ENCODE peak calls at places on chromosomes 3 and 15, in seven cellular contexts. Q, A, I, Y, V, J and P are unnamed samples.

GRCh38 chr3:2579206-2579605 is 480.5 kb downstream of the CNTN4 start:
- DNase-seq in Q (no peak), A (no peak), I (no peak), Y (no peak), V (no peak), J (no peak), P (no peak)

GRCh38 chr3:151816091-151816604 is 2.2 kb downstream of the AADAC start:
- DNase-seq in Q (no peak), A (no peak), I (no peak), Y (no peak), V (no peak), J (no peak), P (no peak)

GRCh38 chr3:122318620-122319019 is 6.4 kb upstream of the CSTA start:
- DNase-seq in Q (no peak), A (no peak), I (no peak), Y (no peak), V (no peak), J (no peak), P (no peak)

GRCh38 chr3:184465883-184466412 is 86.1 kb downstream of the CHRD start:
- DNase-seq in Q (no peak), A (no peak), I (no peak), Y (no peak), V (no peak), J (no peak), P (no peak)

GRCh38 chr3:16529264-16529663 is 15.8 kb upstream of the RFTN1 start:
- DNase-seq in Q (no peak), A (no peak), I (no peak), Y (peak), V (no peak), J (no peak), P (no peak)

GRCh38 chr3:186109897-186110803 is 1.3 kb upstream of the ETV5 start:
- DNase-seq in Q (no peak), A (no peak), I (no peak), Y (no peak), V (no peak), J (no peak), P (no peak)

GRCh38 chr3:39101022-39101689 is 6.3 kb downstream of the GORASP1 start:
- DNase-seq in Q (peak), A (peak), I (peak), Y (peak), V (no peak), J (no peak), P (peak)

GRCh38 chr3:149967067-149967685 is 3.5 kb downstream of the PFN2 start:
- DNase-seq in Q (peak), A (no peak), I (no peak), Y (peak), V (no peak), J (no peak), P (no peak)

GRCh38 chr3:128503751-128504532 is 10.9 kb upstream of the GATA2 start:
- DNase-seq in Q (no peak), A (no peak), I (no peak), Y (no peak), V (no peak), J (no peak), P (no peak)

GRCh38 chr3:119331661-119332060 is 37.5 kb downstream of the ARHGAP31 start:
- DNase-seq in Q (no peak), A (no peak), I (no peak), Y (no peak), V (no peak), J (no peak), P (no peak)

GRCh38 chr15:32096867-32097266 is 66.6 kb downstream of the CHRNA7 start:
- DNase-seq in Q (no peak), A (no peak), I (no peak), Y (no peak), V (no peak), J (no peak), P (no peak)

GRCh38 chr3:117146571-117146970 is 437.0 kb downstream of the TUSC7 start:
- DNase-seq in Q (no peak), A (no peak), I (no peak), Y (no peak), V (no peak), J (no peak), P (no peak)

GRCh38 chr3:52770581-52771333 is at the start of gene NEK4:
- DNase-seq in Q (peak), A (peak), I (peak), Y (peak), V (peak), J (peak), P (peak)

GRCh38 chr3:124119056-124119721 is 127.3 kb upstream of the ROPN1 start:
- DNase-seq in Q (no peak), A (no peak), I (no peak), Y (no peak), V (no peak), J (no peak), P (no peak)

GRCh38 chr15:62964251-62964650 is 78.3 kb upstream of the TPM1 start:
- DNase-seq in Q (no peak), A (no peak), I (no peak), Y (no peak), V (no peak), J (no peak), P (no peak)